ENCODE peak calls at places on chromosomes 3 and 15, in eight cellular contexts. D is IMR-90, E is body of pancreas, U is heart left ventricle, Q is breast epithelium, J is transverse colon, X is tibial nerve, T is A549. I is an unnamed sample.
A peak's percentile ranks its signal among the peaks of the same experiment; 100 is the strongest.

GRCh38 chr15:75043509-75044257 is 20.3 kb downstream of the PPCDC start:
- DNase-seq in X (peak; percentile 96), E (peak; percentile 97), J (peak; percentile 91), D (peak; percentile 100), U (peak; percentile 97), Q (peak; percentile 77), T (peak; percentile 48), I (peak; percentile 99)

GRCh38 chr3:23481660-23482278 is 278.6 kb downstream of the UBE2E2 start:
- DNase-seq in X (no peak), E (no peak), D (no peak), U (no peak), Q (no peak), T (no peak), J (no peak), I (no peak)

GRCh38 chr3:133136114-133137041 is 98.2 kb downstream of the TMEM108 start:
- DNase-seq in J (no peak), T (no peak), D (no peak), U (no peak), Q (no peak), X (no peak), E (no peak), I (no peak)

GRCh38 chr3:74756586-74756985 is 142.1 kb upstream of the CNTN3 start:
- DNase-seq in E (no peak), T (no peak), X (no peak), J (no peak), Q (no peak), U (no peak), D (no peak), I (no peak)

GRCh38 chr15:65944404-65944803 is 75.1 kb downstream of the RAB11A start:
- DNase-seq in D (no peak), J (no peak), T (no peak), Q (no peak), U (no peak), E (no peak), X (no peak), I (no peak)

GRCh38 chr3:105503191-105503593 is 136.5 kb downstream of the ALCAM start:
- DNase-seq in U (no peak), E (no peak), Q (no peak), D (no peak), T (peak; percentile 39), X (no peak), J (no peak), I (no peak)

GRCh38 chr15:89023311-89023961 is 64.8 kb upstream of the ABHD2 start:
- DNase-seq in J (no peak), X (no peak), Q (no peak), D (peak; percentile 38), U (no peak), E (no peak), T (no peak), I (no peak)

GRCh38 chr3:16300282-16300681 is 35.3 kb downstream of the OXNAD1 start:
- DNase-seq in T (no peak), Q (no peak), U (no peak), D (no peak), X (no peak), J (no peak), E (no peak), I (no peak)

GRCh38 chr3:195080571-195081141 is 190.3 kb downstream of the XXYLT1 start:
- DNase-seq in J (no peak), E (peak; percentile 35), T (no peak), X (no peak), U (peak; percentile 71), Q (no peak), D (no peak), I (no peak)

GRCh38 chr3:52268036-52268435 is 10.4 kb downstream of the WDR82 start:
- DNase-seq in Q (no peak), X (no peak), U (no peak), E (no peak), D (no peak), J (no peak), T (no peak), I (no peak)

GRCh38 chr3:183149915-183150825 is 12.4 kb downstream of the LAMP3 start:
- DNase-seq in D (no peak), Q (no peak), E (no peak), U (no peak), T (no peak), J (no peak), X (no peak), I (peak; percentile 41)

GRCh38 chr3:61334783-61335182 is 83.5 kb upstream of the FHIT start:
- DNase-seq in J (no peak), T (no peak), Q (no peak), D (no peak), E (no peak), U (no peak), X (no peak), I (no peak)

GRCh38 chr15:65688462-65688861 is 66.7 kb downstream of the SLC24A1 start:
- DNase-seq in D (no peak), U (no peak), T (no peak), X (no peak), E (no peak), Q (no peak), J (no peak), I (no peak)

GRCh38 chr3:151383956-151384355 is 597 bp downstream of the P2RY12 start:
- DNase-seq in J (no peak), D (no peak), U (no peak), E (no peak), X (no peak), T (no peak), Q (no peak), I (no peak)

GRCh38 chr15:94844533-94845390 is 613.4 kb downstream of the MCTP2 start:
- DNase-seq in X (peak; percentile 37), D (no peak), Q (no peak), E (peak; percentile 84), T (peak; percentile 21), J (peak; percentile 91), U (peak; percentile 88), I (peak; percentile 51)
- TF ChIP-seq CTCF in X (no peak), D (no peak), Q (no peak), E (no peak), T (no peak), J (no peak), U (no peak), I (no peak)

DNA sequence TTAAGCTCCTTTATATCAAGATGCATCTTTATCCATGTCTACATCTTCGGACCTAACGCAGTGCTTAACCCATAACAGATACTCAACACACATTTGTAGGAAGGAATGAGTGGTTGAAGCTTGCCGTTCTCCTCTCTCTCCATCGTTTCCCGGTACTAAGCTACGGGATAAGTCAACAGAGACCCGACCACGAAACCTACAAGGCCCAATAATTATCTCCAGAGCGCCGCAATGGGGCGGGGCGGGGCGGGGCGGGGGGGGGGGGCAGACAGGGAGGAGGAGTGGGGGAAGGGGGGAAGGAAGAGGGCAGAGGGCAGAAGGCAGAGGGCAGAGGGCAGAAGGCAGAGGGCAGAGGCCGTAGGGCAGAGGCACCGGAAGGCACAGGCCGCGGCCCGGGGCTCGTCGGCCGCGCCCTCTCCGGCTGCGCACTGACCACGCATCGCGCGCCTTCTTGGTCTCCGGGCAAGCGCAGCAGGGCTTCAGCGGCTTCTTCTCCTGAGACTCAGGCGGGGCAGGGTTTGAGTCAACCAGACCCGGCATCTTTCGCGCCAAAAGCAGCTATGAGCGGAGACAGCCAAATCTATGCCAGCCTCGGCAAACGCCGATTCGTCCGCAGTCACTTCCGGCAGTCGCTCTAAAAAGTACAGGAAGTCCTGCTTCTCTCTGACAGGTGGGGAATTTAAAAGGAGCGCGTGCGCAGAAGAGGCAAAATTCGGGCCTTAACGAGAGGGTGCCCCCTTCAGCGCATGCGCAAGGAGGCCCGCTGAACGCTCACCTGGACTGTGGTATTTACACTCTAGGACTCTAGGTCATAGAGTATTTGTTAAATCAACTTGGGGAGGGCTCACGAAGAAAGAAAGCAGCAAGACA is at the start of gene COX17:
- DNase-seq in D (peak; percentile 94), J (peak; percentile 98), U (peak; percentile 95), Q (peak; percentile 94), T (peak; percentile 96), X (peak; percentile 87), E (peak; percentile 99), I (peak; percentile 92)
- TF ChIP-seq POLR2A in D (peak; percentile 68), J (peak; percentile 82), U (peak; percentile 74), Q (peak; percentile 28), T (peak; percentile 54), X (peak; percentile 28), E (peak; percentile 79), I (no peak)

GRCh38 chr3:154745122-154745521 is 315.1 kb upstream of the GPR149 start:
- DNase-seq in U (no peak), J (no peak), X (no peak), Q (no peak), D (no peak), T (no peak), E (no peak), I (no peak)

GRCh38 chr3:154749514-154749913 is 319.5 kb upstream of the GPR149 start:
- DNase-seq in E (no peak), D (no peak), T (no peak), Q (no peak), U (no peak), J (no peak), X (no peak), I (no peak)

GRCh38 chr3:154743418-154743817 is 313.4 kb upstream of the GPR149 start:
- DNase-seq in Q (no peak), X (no peak), U (no peak), D (no peak), T (no peak), E (no peak), J (no peak), I (no peak)

DNA sequence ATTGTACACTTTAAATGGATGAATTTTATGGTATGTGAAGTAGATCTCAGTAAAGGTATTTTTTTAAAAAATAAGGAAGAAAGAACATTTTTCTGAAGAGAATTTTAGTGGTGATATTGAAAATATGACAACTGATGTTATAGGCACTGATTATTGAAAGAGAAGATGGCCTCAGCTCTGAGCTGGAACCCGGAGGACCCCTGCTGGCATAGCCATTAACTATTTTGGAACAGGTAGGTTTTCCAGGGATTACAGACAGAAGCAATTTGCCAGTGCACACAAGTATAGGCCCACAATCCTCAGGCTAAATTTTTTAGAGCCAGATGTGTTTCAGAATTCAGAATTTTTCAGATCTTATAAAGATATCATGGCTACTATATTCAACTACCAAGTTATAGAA is 315.9 kb upstream of the GPR149 start:
- DNase-seq in U (no peak), X (no peak), T (no peak), Q (no peak), J (no peak), D (no peak), E (no peak), I (no peak)
- TF ChIP-seq CTCF in U (no peak), X (no peak), T (no peak), Q (no peak), J (no peak), D (no peak), E (no peak), I (no peak)

DNA sequence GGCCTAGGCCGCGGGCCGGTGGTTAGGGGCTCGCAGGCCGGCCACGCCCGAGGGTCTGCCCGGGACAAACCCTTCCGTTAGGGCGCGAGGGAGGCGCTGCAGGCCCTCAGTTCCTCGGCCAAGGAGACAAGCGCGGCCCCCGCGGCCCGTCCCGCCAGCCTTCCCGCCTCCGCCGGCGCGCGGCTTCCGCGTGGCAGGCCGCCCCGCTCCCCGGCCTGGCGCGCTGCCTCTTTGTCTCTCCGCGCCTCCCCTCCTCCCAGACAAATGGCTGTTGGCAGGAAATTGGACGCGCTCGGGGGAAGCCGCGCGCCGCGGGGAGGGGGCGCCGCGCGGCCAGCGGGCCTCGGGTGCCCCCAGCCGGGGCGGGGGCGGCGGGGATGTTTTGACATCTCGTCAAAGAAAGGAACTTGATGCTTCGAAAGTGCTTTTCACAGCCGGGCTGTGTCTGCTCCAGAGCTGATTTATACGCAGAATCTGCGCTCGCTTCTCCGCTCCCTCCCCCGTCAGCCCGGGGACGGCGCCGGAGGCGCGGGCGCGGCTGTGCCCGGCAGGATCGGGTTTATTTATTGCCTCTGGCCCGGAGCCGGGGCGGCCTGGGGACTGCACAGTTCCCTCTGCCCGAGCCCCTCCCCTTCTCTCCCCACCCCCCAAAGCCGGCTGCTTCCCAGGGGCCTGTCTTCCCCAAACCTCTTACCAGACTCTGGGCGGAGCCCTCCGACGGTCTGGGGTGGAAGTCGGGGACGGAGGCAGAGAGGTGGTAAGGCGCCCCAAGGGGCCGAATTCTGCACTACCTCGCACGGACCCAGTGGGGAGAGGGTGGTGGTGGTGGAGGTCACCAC is 20.8 kb downstream of the SHF start:
- DNase-seq in X (peak; percentile 70), Q (peak; percentile 83), D (peak; percentile 75), T (peak; percentile 80), U (peak; percentile 92), J (peak; percentile 89), E (peak; percentile 87), I (peak; percentile 95)
- TF ChIP-seq POLR2A in X (peak; percentile 4), Q (peak; percentile 43), D (peak; percentile 46), T (peak; percentile 26), U (peak; percentile 39), J (peak; percentile 67), E (peak; percentile 77), I (peak; percentile 58)

I was measured in upper lobe of left lung.